ENCODE peak calls at places on chromosome 5, in eight cellular contexts. I is stimulated activated CD4-positive, alpha-beta T cell treated with anti-CD3 and anti-CD28 coated beads, Interleukin-15, amount 100 ng/mL, for 24 hours; U is mesothelial cell of epicardium; Y is hippocampal formation; L is stimulated activated CD8-positive, alpha-beta memory T cell treated with anti-CD3 and anti-CD28 coated beads, Interleukin-15, amount 100 ng/mL, for 1 hour; V is M059J; H is iPS-NIHi11; N is NCI-H1092. W is an unnamed sample.

GRCh38 chr5:113215401-113216060 is 219.3 kb downstream of the TSSK1B start:
- DNase-seq in I (no peak), U (no peak), Y (no peak), L (no peak), V (peak), H (no peak), N (no peak), W (peak)

GRCh38 chr5:168975331-168975730 is 325.6 kb downstream of the SLIT3 start:
- DNase-seq in I (no peak), U (no peak), Y (no peak), L (no peak), V (no peak), H (no peak), N (no peak), W (no peak)

GRCh38 chr5:8686707-8687106 is 817.8 kb downstream of the MTRR start:
- DNase-seq in I (no peak), U (no peak), Y (peak), L (no peak), V (peak), H (no peak), N (no peak), W (peak)

GRCh38 chr5:39137391-39138181 is 63.4 kb upstream of the RICTOR start:
- DNase-seq in I (no peak), U (no peak), Y (no peak), L (no peak), V (no peak), H (peak), N (no peak), W (no peak)

GRCh38 chr5:17252543-17252942 is 35.1 kb downstream of the BASP1 start:
- DNase-seq in I (no peak), U (no peak), Y (no peak), L (no peak), V (peak), H (no peak), N (no peak), W (peak)

GRCh38 chr5:103445426-103446035 is 117.1 kb downstream of the NUDT12 start:
- DNase-seq in I (no peak), U (no peak), Y (no peak), L (no peak), V (peak), H (no peak), N (no peak), W (no peak)

GRCh38 chr5:93620487-93621339 is 37.7 kb downstream of the NR2F1 start:
- DNase-seq in I (peak), U (no peak), Y (peak), L (no peak), V (peak), H (peak), N (peak), W (peak)

GRCh38 chr5:10353241-10354047 is at the start of gene MARCHF6:
- DNase-seq in I (peak), U (peak), Y (peak), L (peak), V (peak), H (peak), N (peak), W (peak)

GRCh38 chr5:78495800-78496199 is 135.4 kb downstream of the SCAMP1 start:
- DNase-seq in I (no peak), U (no peak), Y (no peak), L (no peak), V (no peak), H (peak), N (no peak), W (peak)

GRCh38 chr5:43210570-43210969 is 18.5 kb downstream of the NIM1K start:
- DNase-seq in I (no peak), U (no peak), Y (no peak), L (no peak), V (no peak), H (no peak), N (no peak), W (no peak)

GRCh38 chr5:142982821-142983200 is 212.6 kb downstream of the ARHGAP26 start:
- DNase-seq in I (no peak), U (no peak), Y (no peak), L (no peak), V (no peak), H (peak), N (no peak), W (no peak)

GRCh38 chr5:140366770-140367630 is 7.0 kb downstream of the SLC4A9 start:
- DNase-seq in I (peak), U (no peak), Y (no peak), L (no peak), V (no peak), H (no peak), N (no peak), W (no peak)

GRCh38 chr5:180786398-180787005 is 16.1 kb downstream of the MGAT1 start:
- DNase-seq in I (no peak), U (no peak), Y (no peak), L (no peak), V (no peak), H (no peak), N (no peak), W (no peak)

GRCh38 chr5:142837274-142837673 is 67.1 kb downstream of the ARHGAP26 start:
- DNase-seq in I (no peak), U (no peak), Y (no peak), L (no peak), V (no peak), H (no peak), N (no peak), W (no peak)

GRCh38 chr5:56023296-56023695 is 28.5 kb upstream of the IL6ST start:
- DNase-seq in I (no peak), U (no peak), Y (no peak), L (no peak), V (no peak), H (no peak), N (no peak), W (no peak)

GRCh38 chr5:177605078-177605477 is 5.1 kb downstream of the B4GALT7 start:
- DNase-seq in I (no peak), U (no peak), Y (no peak), L (no peak), V (no peak), H (no peak), N (no peak), W (no peak)

GRCh38 chr5:180601591-180602480 is 10.5 kb upstream of the SCGB3A1 start:
- DNase-seq in I (no peak), U (no peak), Y (no peak), L (no peak), V (no peak), H (peak), N (no peak), W (no peak)

GRCh38 chr5:149796025-149796424 is 65.9 kb downstream of the PPARGC1B start:
- DNase-seq in I (no peak), U (no peak), Y (no peak), L (no peak), V (no peak), H (peak), N (no peak), W (no peak)

GRCh38 chr5:34064656-34065055 is 21.6 kb upstream of the C1QTNF3 start:
- DNase-seq in I (no peak), U (no peak), Y (no peak), L (no peak), V (no peak), H (no peak), N (no peak), W (no peak)

GRCh38 chr5:177453852-177454396 is 7.3 kb downstream of the PRR7 start:
- DNase-seq in I (no peak), U (no peak), Y (no peak), L (no peak), V (peak), H (no peak), N (no peak), W (no peak)

GRCh38 chr5:144248015-144248414 is 77.3 kb downstream of the KCTD16 start:
- DNase-seq in I (no peak), U (no peak), Y (no peak), L (no peak), V (no peak), H (no peak), N (no peak), W (no peak)

GRCh38 chr5:86500947-86501346 is 116.8 kb upstream of the COX7C start:
- DNase-seq in I (no peak), U (no peak), Y (no peak), L (no peak), V (peak), H (peak), N (no peak), W (no peak)

GRCh38 chr5:145511351-145511750 is 323.8 kb downstream of the PRELID2 start:
- DNase-seq in I (no peak), U (no peak), Y (no peak), L (no peak), V (no peak), H (no peak), N (no peak), W (no peak)

GRCh38 chr5:157994271-157994691 is 135.3 kb upstream of the CLINT1 start:
- DNase-seq in I (no peak), U (no peak), Y (no peak), L (no peak), V (peak), H (no peak), N (no peak), W (no peak)

GRCh38 chr5:116097301-116097700 is 12.5 kb downstream of the COMMD10 start:
- DNase-seq in I (no peak), U (no peak), Y (no peak), L (no peak), V (no peak), H (no peak), N (no peak), W (peak)

GRCh38 chr5:67142816-67143215 is 53.8 kb downstream of the CD180 start:
- DNase-seq in I (no peak), U (no peak), Y (no peak), L (no peak), V (no peak), H (no peak), N (no peak), W (no peak)

GRCh38 chr5:74851684-74852353 is 14.4 kb downstream of the FAM169A start:
- DNase-seq in I (peak), U (no peak), Y (no peak), L (no peak), V (peak), H (no peak), N (no peak), W (peak)

GRCh38 chr5:15932066-15932465 is 247.5 kb downstream of the MARCHF11 start:
- DNase-seq in I (no peak), U (no peak), Y (no peak), L (no peak), V (no peak), H (no peak), N (no peak), W (no peak)

GRCh38 chr5:143721960-143722359 is 90.0 kb upstream of the HMHB1 start:
- DNase-seq in I (no peak), U (no peak), Y (no peak), L (no peak), V (peak), H (no peak), N (no peak), W (no peak)

GRCh38 chr5:112161392-112161748 is 257.7 kb downstream of the EPB41L4A start:
- DNase-seq in I (no peak), U (no peak), Y (no peak), L (no peak), V (no peak), H (no peak), N (no peak), W (no peak)

GRCh38 chr5:136522217-136522956 is 157.0 kb upstream of the TRPC7 start:
- DNase-seq in I (no peak), U (no peak), Y (no peak), L (no peak), V (peak), H (no peak), N (no peak), W (peak)

GRCh38 chr5:111697881-111698757 is 58.9 kb downstream of the NREP start:
- DNase-seq in I (no peak), U (no peak), Y (no peak), L (no peak), V (peak), H (peak), N (no peak), W (peak)

GRCh38 chr5:147763791-147764525 is 18.6 kb downstream of the JAKMIP2 start:
- DNase-seq in I (no peak), U (no peak), Y (no peak), L (no peak), V (peak), H (no peak), N (no peak), W (peak)

GRCh38 chr5:122142480-122142879 is 13.1 kb downstream of the ZNF474 start:
- DNase-seq in I (no peak), U (no peak), Y (no peak), L (no peak), V (peak), H (no peak), N (no peak), W (peak)

GRCh38 chr5:126186210-126186609 is 237.0 kb upstream of the GRAMD2B start:
- DNase-seq in I (no peak), U (no peak), Y (no peak), L (no peak), V (no peak), H (no peak), N (no peak), W (no peak)

GRCh38 chr5:2906302-2907090 is 155.0 kb upstream of the IRX2 start:
- DNase-seq in I (no peak), U (no peak), Y (no peak), L (no peak), V (no peak), H (no peak), N (no peak), W (no peak)

GRCh38 chr5:34802834-34803563 is 36.0 kb upstream of the TTC23L start:
- DNase-seq in I (no peak), U (no peak), Y (no peak), L (no peak), V (no peak), H (no peak), N (no peak), W (no peak)

W was measured in astrocyte.